ENCODE peak calls at places on chromosome 19, in nine cellular contexts. One of them, this sample, is unnamed.

GRCh38 chr19:588758-589692 is 656 bp upstream of the HCN2 start:
- DNase-seq in NCI-H1105: peak; percentile 84
- DNase-seq in T-helper 17 cell: no peak
- DNase-seq in fibroblast of mammary gland: no peak
- DNase-seq in GM04503: no peak
- DNase-seq in activated CD8-positive, alpha-beta memory T cell treated with anti-CD3 and anti-CD28 coated beads for 4 hours: no peak
- DNase-seq in esophagus squamous epithelium: no peak
- DNase-seq in endothelial cell: no peak
- DNase-seq in occipital lobe: no peak
- DNase-seq in this sample: peak; percentile 73

GRCh38 chr19:58261968-58262921 is 16.5 kb upstream of the ZNF8 start:
- DNase-seq in NCI-H1105: no peak
- DNase-seq in T-helper 17 cell: no peak
- DNase-seq in fibroblast of mammary gland: peak; percentile 21
- DNase-seq in GM04503: no peak
- DNase-seq in activated CD8-positive, alpha-beta memory T cell treated with anti-CD3 and anti-CD28 coated beads for 4 hours: no peak
- DNase-seq in esophagus squamous epithelium: no peak
- DNase-seq in endothelial cell: no peak
- DNase-seq in occipital lobe: no peak
- DNase-seq in this sample: no peak

GRCh38 chr19:42627916-42628315 is 33.2 kb upstream of the CEACAM8 start:
- DNase-seq in NCI-H1105: no peak
- DNase-seq in T-helper 17 cell: no peak
- DNase-seq in fibroblast of mammary gland: no peak
- DNase-seq in GM04503: no peak
- DNase-seq in activated CD8-positive, alpha-beta memory T cell treated with anti-CD3 and anti-CD28 coated beads for 4 hours: no peak
- DNase-seq in esophagus squamous epithelium: no peak
- DNase-seq in endothelial cell: no peak
- DNase-seq in occipital lobe: no peak
- DNase-seq in this sample: no peak

GRCh38 chr19:15556634-15557181 is 48.4 kb downstream of the CYP4F22 start:
- DNase-seq in NCI-H1105: no peak
- DNase-seq in T-helper 17 cell: no peak
- DNase-seq in fibroblast of mammary gland: no peak
- DNase-seq in GM04503: no peak
- DNase-seq in activated CD8-positive, alpha-beta memory T cell treated with anti-CD3 and anti-CD28 coated beads for 4 hours: no peak
- DNase-seq in esophagus squamous epithelium: no peak
- DNase-seq in endothelial cell: no peak
- DNase-seq in occipital lobe: no peak
- DNase-seq in this sample: no peak

GRCh38 chr19:17687857-17688784 is at the start of gene UNC13A:
- DNase-seq in NCI-H1105: peak; percentile 54
- DNase-seq in T-helper 17 cell: peak; percentile 52
- DNase-seq in fibroblast of mammary gland: peak; percentile 20
- DNase-seq in GM04503: no peak
- DNase-seq in activated CD8-positive, alpha-beta memory T cell treated with anti-CD3 and anti-CD28 coated beads for 4 hours: no peak
- DNase-seq in esophagus squamous epithelium: no peak
- DNase-seq in endothelial cell: peak; percentile 91
- DNase-seq in occipital lobe: peak; percentile 60
- DNase-seq in this sample: peak; percentile 97

GRCh38 chr19:48955308-48955958 is 758 bp downstream of the BAX start:
- DNase-seq in NCI-H1105: no peak
- DNase-seq in T-helper 17 cell: no peak
- DNase-seq in fibroblast of mammary gland: no peak
- DNase-seq in GM04503: no peak
- DNase-seq in activated CD8-positive, alpha-beta memory T cell treated with anti-CD3 and anti-CD28 coated beads for 4 hours: no peak
- DNase-seq in esophagus squamous epithelium: no peak
- DNase-seq in endothelial cell: no peak
- DNase-seq in occipital lobe: no peak
- DNase-seq in this sample: no peak

GRCh38 chr19:16382775-16383543 is 58.3 kb downstream of the KLF2 start:
- DNase-seq in NCI-H1105: no peak
- DNase-seq in T-helper 17 cell: peak; percentile 71
- DNase-seq in fibroblast of mammary gland: peak; percentile 87
- DNase-seq in GM04503: peak; percentile 47
- DNase-seq in activated CD8-positive, alpha-beta memory T cell treated with anti-CD3 and anti-CD28 coated beads for 4 hours: peak; percentile 62
- DNase-seq in esophagus squamous epithelium: no peak
- DNase-seq in endothelial cell: peak; percentile 85
- DNase-seq in occipital lobe: peak; percentile 79
- DNase-seq in this sample: peak; percentile 95

GRCh38 chr19:53908106-53908932 is 759 bp upstream of the CACNG7 start:
- DNase-seq in NCI-H1105: no peak
- DNase-seq in T-helper 17 cell: peak; percentile 22
- DNase-seq in fibroblast of mammary gland: peak; percentile 46
- DNase-seq in GM04503: no peak
- DNase-seq in activated CD8-positive, alpha-beta memory T cell treated with anti-CD3 and anti-CD28 coated beads for 4 hours: no peak
- DNase-seq in esophagus squamous epithelium: no peak
- DNase-seq in endothelial cell: peak; percentile 62
- DNase-seq in occipital lobe: peak; percentile 82
- DNase-seq in this sample: peak; percentile 95

GRCh38 chr19:18743281-18743825 is 47.8 kb downstream of the COMP start:
- DNase-seq in NCI-H1105: no peak
- DNase-seq in T-helper 17 cell: no peak
- DNase-seq in fibroblast of mammary gland: no peak
- DNase-seq in GM04503: no peak
- DNase-seq in activated CD8-positive, alpha-beta memory T cell treated with anti-CD3 and anti-CD28 coated beads for 4 hours: no peak
- DNase-seq in esophagus squamous epithelium: no peak
- DNase-seq in endothelial cell: no peak
- DNase-seq in occipital lobe: no peak
- DNase-seq in this sample: peak; percentile 54

GRCh38 chr19:306151-306900 is 15.1 kb upstream of the PLPP2 start:
- DNase-seq in NCI-H1105: no peak
- DNase-seq in T-helper 17 cell: no peak
- DNase-seq in fibroblast of mammary gland: no peak
- DNase-seq in GM04503: no peak
- DNase-seq in activated CD8-positive, alpha-beta memory T cell treated with anti-CD3 and anti-CD28 coated beads for 4 hours: no peak
- DNase-seq in esophagus squamous epithelium: no peak
- DNase-seq in endothelial cell: no peak
- DNase-seq in occipital lobe: no peak
- DNase-seq in this sample: no peak

GRCh38 chr19:43545981-43546380 is 13.0 kb downstream of the ZNF575 start:
- DNase-seq in NCI-H1105: no peak
- DNase-seq in T-helper 17 cell: no peak
- DNase-seq in fibroblast of mammary gland: no peak
- DNase-seq in GM04503: no peak
- DNase-seq in activated CD8-positive, alpha-beta memory T cell treated with anti-CD3 and anti-CD28 coated beads for 4 hours: no peak
- DNase-seq in esophagus squamous epithelium: no peak
- DNase-seq in endothelial cell: no peak
- DNase-seq in occipital lobe: no peak
- DNase-seq in this sample: no peak